ENCODE peak calls at places on chromosomes 4 and X, in nine cellular contexts. T is testis; W is hepatocyte; E is ascending aorta; L is astrocyte; F is substantia nigra; A is dorsolateral prefrontal cortex; J is IMR-90; S is naive thymus-derived CD4-positive, alpha-beta T cell. Y is an unnamed sample.

GRCh38 chrX:70262952-70263567 is 3.1 kb upstream of the P2RY4 start:
- DNase-seq in A (no peak), L (peak; percentile 8), E (no peak), W (peak; percentile 73), F (no peak), J (peak; percentile 28), T (peak; percentile 47), S (no peak), Y (peak; percentile 80)

GRCh38 chr4:37827030-37827705 is 682 bp downstream of the PGM2 start:
- DNase-seq in T (peak; percentile 17), S (no peak), F (no peak), A (no peak), E (no peak), L (peak; percentile 50), W (peak; percentile 45), J (peak; percentile 61), Y (no peak)

GRCh38 chr4:38154251-38154650 is 194.1 kb downstream of the PTTG2 start:
- DNase-seq in T (no peak), S (no peak), E (no peak), W (no peak), J (peak; percentile 47), F (no peak), A (no peak), L (no peak), Y (peak; percentile 51)

GRCh38 chrX:103513067-103513466 is 6.2 kb downstream of the RAB40A start:
- DNase-seq in W (peak; percentile 36), L (no peak), E (no peak), S (no peak), A (no peak), T (no peak), F (no peak), J (no peak), Y (no peak)

GRCh38 chr4:190014771-190015537 is 12.1 kb downstream of the FRG2 start:
- DNase-seq in F (no peak), A (no peak), S (no peak), L (no peak), J (no peak), W (peak; percentile 44), T (no peak), E (no peak), Y (no peak)

GRCh38 chr4:180913750-180914149 is 1329.5 kb upstream of the TENM3 start:
- DNase-seq in F (no peak), A (no peak), S (no peak), J (peak; percentile 72), L (peak; percentile 88), T (no peak), W (no peak), E (no peak), Y (no peak)

GRCh38 chr4:31023109-31023508 is 302.9 kb downstream of the PCDH7 start:
- DNase-seq in F (no peak), S (no peak), W (no peak), T (no peak), E (no peak), J (no peak), L (no peak), A (no peak), Y (no peak)

GRCh38 chrX:154356596-154356995 is 17.8 kb downstream of the FLNA start:
- DNase-seq in A (no peak), S (no peak), E (no peak), L (no peak), W (no peak), T (no peak), J (no peak), F (no peak), Y (no peak)

GRCh38 chrX:47644557-47645091 is 5.7 kb downstream of the ELK1 start:
- DNase-seq in W (peak; percentile 42), S (no peak), T (no peak), F (no peak), J (peak; percentile 44), A (no peak), L (no peak), E (no peak), Y (peak; percentile 81)

GRCh38 chrX:45472968-45473367 is 272.3 kb upstream of the DIPK2B start:
- DNase-seq in W (no peak), L (peak; percentile 65), S (no peak), E (no peak), F (no peak), A (no peak), T (no peak), J (peak; percentile 68), Y (no peak)

GRCh38 chr4:10160280-10160856 is 43.8 kb upstream of the WDR1 start:
- DNase-seq in E (no peak), A (no peak), S (no peak), W (peak; percentile 42), J (peak; percentile 24), T (no peak), F (no peak), L (no peak), Y (peak; percentile 52)

GRCh38 chrX:39613508-39613921 is 484.2 kb downstream of the BCOR start:
- DNase-seq in E (no peak), J (no peak), A (no peak), L (no peak), S (no peak), T (no peak), F (no peak), W (peak; percentile 74), Y (no peak)

GRCh38 chr4:80466618-80467017 is 131.1 kb downstream of the CFAP299 start:
- DNase-seq in S (no peak), L (no peak), E (no peak), F (no peak), J (no peak), A (no peak), W (no peak), T (no peak), Y (no peak)

DNA sequence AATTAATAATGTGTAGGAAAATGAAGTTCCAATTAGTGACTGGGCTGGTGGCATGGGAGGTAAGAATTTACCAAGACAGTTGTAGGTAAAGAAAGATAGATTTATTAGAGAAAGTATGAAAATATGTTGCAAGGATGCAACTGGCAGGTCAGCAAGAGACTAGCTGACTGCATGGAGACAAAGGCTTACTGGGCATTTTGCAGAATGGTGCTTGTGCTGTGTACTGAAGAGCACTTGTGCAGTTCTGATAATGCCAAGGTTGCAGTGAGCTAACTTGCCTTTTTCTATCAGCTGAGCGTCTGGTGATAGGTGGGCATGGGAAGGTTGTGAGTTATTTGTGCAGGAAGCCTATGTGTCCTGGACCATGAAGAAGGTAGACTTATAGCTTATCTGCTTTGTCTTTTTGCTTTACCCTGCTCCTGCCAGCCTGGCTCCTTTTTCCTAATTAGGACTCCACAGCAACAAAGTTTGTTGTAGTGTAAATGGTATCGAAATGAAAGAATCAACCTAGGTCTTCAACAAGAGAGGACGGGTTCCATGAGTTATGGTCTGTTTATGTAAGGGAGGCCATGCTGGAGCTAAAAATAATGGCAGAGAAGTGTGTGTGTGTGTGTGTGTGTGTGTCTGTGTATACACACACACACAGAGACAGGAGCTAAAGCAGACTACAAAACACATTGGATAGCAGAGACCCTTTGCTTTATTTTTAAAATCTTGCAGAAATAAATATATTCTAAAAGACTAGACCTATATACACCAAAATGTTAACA is 15.0 kb downstream of the BST1 start:
- DNase-seq in W (no peak), J (peak; percentile 41), L (no peak), T (no peak), F (no peak), A (no peak), S (no peak), E (no peak), Y (no peak)
- H3K27ac ChIP-seq in W (no peak overlapping the region), J (peak overlapping the region; percentile 11), L (peak overlapping the region; percentile 52), T (no peak overlapping the region), F (no peak overlapping the region), A (no peak overlapping the region), S (no peak overlapping the region), E (no peak overlapping the region), Y (no peak overlapping the region)

DNA sequence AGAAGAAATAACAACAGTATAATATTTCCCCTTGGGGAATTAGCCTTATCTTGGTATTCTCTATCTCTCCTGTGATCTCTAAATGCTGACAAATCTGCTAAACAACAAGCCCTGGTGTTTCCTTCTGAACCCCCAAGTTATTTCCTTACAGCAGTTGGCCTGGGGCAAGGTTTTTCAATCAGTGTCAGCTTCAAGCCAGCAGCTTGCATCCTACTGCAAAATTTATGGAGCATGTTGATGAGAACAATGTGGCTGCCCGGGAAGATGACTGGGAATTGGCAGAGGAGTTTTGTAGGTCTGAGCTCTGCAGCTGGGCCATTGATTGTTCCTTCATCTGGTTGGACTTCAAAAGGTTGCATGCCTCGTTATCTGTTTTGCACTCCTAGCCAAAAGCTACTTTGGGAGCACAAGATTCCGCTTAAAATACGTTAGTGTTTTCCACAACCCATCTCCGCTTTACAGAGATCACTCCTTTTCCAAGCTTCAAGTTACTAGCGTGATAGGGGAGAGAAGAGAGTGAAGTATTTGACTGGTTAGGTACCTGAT is 1030.3 kb upstream of the LCORL start:
- DNase-seq in A (no peak), T (no peak), F (no peak), E (no peak), W (no peak), S (no peak), J (no peak), L (no peak), Y (no peak)
- H3K27ac ChIP-seq in A (no peak overlapping the region), T (no peak overlapping the region), F (no peak overlapping the region), E (no peak overlapping the region), W (peak overlapping the region; percentile 3), S (no peak overlapping the region), J (no peak overlapping the region), L (no peak overlapping the region), Y (no peak overlapping the region)

GRCh38 chr4:147138171-147138570 is 192.5 kb upstream of the TTC29 start:
- DNase-seq in J (peak; percentile 33), F (no peak), W (no peak), E (no peak), T (no peak), S (no peak), L (no peak), A (no peak), Y (no peak)
- H3K27ac ChIP-seq in J (no peak overlapping the region), F (no peak overlapping the region), W (no peak overlapping the region), E (no peak overlapping the region), T (no peak overlapping the region), S (no peak overlapping the region), L (no peak overlapping the region), A (no peak overlapping the region), Y (no peak overlapping the region)

DNA sequence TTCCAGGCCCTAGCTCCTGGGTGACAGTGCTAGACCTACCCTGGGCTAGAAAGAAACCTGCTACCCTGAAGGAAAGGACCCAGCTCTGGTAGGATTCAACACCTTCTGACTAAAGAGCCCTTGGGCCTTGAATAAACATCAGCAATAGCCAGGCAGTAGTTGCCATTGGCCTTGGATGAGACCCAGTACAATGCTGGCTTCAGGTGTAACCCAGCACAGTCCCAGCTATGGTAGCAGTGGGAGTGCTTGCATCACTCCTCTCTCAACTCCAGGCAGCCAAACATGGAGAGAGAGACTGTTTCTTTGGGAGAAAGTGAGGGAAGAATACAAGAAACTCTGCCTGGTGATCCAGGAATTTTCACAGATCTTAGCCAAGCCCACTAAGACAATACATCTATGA is 73.5 kb upstream of the CXorf66 start:
- DNase-seq in A (no peak), S (no peak), T (no peak), J (no peak), E (no peak), W (no peak), F (no peak), L (no peak), Y (no peak)
- H3K27ac ChIP-seq in A (no peak overlapping the region), S (no peak overlapping the region), T (no peak overlapping the region), J (no peak overlapping the region), E (no peak overlapping the region), W (no peak overlapping the region), F (no peak overlapping the region), L (no peak overlapping the region), Y (no peak overlapping the region)

DNA sequence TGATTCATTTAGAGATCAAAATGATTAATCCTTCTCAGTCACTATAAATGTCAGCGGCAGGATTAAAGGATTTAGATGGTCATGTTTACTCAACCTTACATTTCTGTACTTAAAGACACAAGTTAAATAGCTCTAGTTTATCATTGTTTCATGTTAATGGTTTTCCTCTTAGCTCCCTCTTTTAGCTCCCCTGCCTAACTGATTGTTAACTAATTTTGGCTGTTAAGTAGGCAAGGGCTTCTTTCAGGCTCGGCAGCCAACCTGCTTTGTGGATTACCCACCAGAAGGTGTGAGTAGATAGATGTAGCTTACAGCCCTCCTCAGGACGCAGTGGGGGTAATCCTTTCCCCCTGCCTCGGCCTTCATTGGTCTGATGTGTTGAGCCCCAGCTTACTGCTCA is 96.0 kb downstream of the TENM3 start:
- DNase-seq in A (no peak), L (no peak), J (no peak), S (no peak), T (no peak), W (peak; percentile 16), F (no peak), E (no peak), Y (no peak)
- H3K27ac ChIP-seq in A (no peak overlapping the region), L (no peak overlapping the region), J (no peak overlapping the region), S (no peak overlapping the region), T (no peak overlapping the region), W (peak overlapping the region; percentile 59), F (no peak overlapping the region), E (no peak overlapping the region), Y (no peak overlapping the region)